ENCODE peak calls at places on chromosomes 2 and 18, in ten cellular contexts. X, Z, R, S, C, H, D, A, F and B are unnamed samples.

GRCh38 chr2:134217924-134218323 is 35.9 kb upstream of the MGAT5 start:
- DNase-seq in C (no peak), F (no peak), X (no peak), A (peak), Z (no peak), H (no peak), S (no peak), R (peak), D (no peak), B (no peak)

GRCh38 chr18:45340884-45341283 is 274.4 kb upstream of the SLC14A2 start:
- DNase-seq in Z (no peak), C (no peak), S (no peak), D (no peak), H (no peak), A (peak), R (no peak), X (no peak), F (no peak), B (no peak)

GRCh38 chr18:2301316-2301715 is 270.0 kb downstream of the METTL4 start:
- DNase-seq in Z (no peak), F (no peak), S (no peak), A (no peak), D (no peak), C (no peak), H (no peak), R (no peak), X (no peak), B (no peak)

GRCh38 chr2:239025951-239026461 is 178.1 kb downstream of the TWIST2 start:
- DNase-seq in R (no peak), F (no peak), C (no peak), Z (no peak), X (no peak), D (no peak), H (no peak), S (no peak), A (no peak), B (no peak)

GRCh38 chr2:9753276-9753600 is 90.0 kb upstream of the TAF1B start:
- DNase-seq in X (no peak), D (peak), Z (peak), R (peak), C (peak), S (no peak), F (peak), A (peak), H (peak), B (no peak)

GRCh38 chr2:174076040-174076439 is 110.9 kb upstream of the SP3 start:
- DNase-seq in A (no peak), C (no peak), H (no peak), F (no peak), Z (no peak), D (no peak), X (no peak), R (no peak), S (no peak), B (no peak)

GRCh38 chr2:24435391-24436316 is 55.4 kb upstream of the NCOA1 start:
- DNase-seq in S (no peak), C (peak), X (no peak), H (no peak), D (no peak), Z (peak), F (no peak), A (no peak), R (peak), B (no peak)

GRCh38 chr2:231386446-231386845 is 9.1 kb upstream of the B3GNT7 start:
- DNase-seq in F (no peak), X (no peak), Z (no peak), H (no peak), R (peak), S (no peak), D (no peak), C (peak), A (peak), B (no peak)

GRCh38 chr2:188293601-188294482 is 2.2 kb downstream of the GULP1 start:
- DNase-seq in X (no peak), Z (peak), S (peak), C (peak), F (no peak), R (peak), H (peak), A (peak), D (peak), B (peak)

GRCh38 chr18:76354348-76354747 is 140.7 kb downstream of the ZNF516 start:
- DNase-seq in R (peak), X (peak), D (no peak), S (no peak), A (peak), H (no peak), C (peak), F (no peak), Z (no peak), B (no peak)

GRCh38 chr18:51391731-51392130 is 194.2 kb upstream of the MEX3C start:
- DNase-seq in Z (no peak), A (no peak), H (no peak), S (no peak), R (no peak), F (no peak), D (no peak), C (no peak), X (no peak), B (no peak)

GRCh38 chr2:74399785-74400184 is 19.7 kb upstream of the DCTN1 start:
- DNase-seq in X (no peak), R (peak), Z (no peak), F (no peak), D (no peak), S (peak), A (peak), H (peak), C (no peak), B (no peak)

GRCh38 chr2:7094113-7094760 is 177.0 kb downstream of the RNF144A start:
- DNase-seq in Z (no peak), F (no peak), H (no peak), C (no peak), X (no peak), A (no peak), R (no peak), D (no peak), S (no peak), B (no peak)